ENCODE peak calls at places on chromosomes 3 and 15, in nine cellular contexts. G is tibial artery; A is lower lobe of right lung; U is fibroblast of lung; J is pancreas; Y is cardiac muscle cell; M is colonic mucosa; B is body of pancreas; V is CD8-positive, alpha-beta memory T cell. K is an unnamed sample. For H3K36me3, the result is how much of the 10 kb centered on the place peaks cover.

GRCh38 chr3:169855514-169855913 is 14.2 kb downstream of the LRRC31 start:
- DNase-seq in G (no peak), A (no peak), U (no peak), J (no peak), Y (no peak), M (no peak), B (no peak), V (no peak), K (no peak)

GRCh38 chr3:7518471-7518870 is 657.6 kb downstream of the GRM7 start:
- DNase-seq in G (no peak), A (no peak), U (peak), J (peak), Y (peak), M (no peak), B (peak), V (no peak), K (no peak)

GRCh38 chr15:55661431-55661830 is 73.3 kb upstream of the PYGO1 start:
- DNase-seq in G (no peak), A (no peak), U (peak), J (no peak), Y (peak), M (no peak), B (no peak), V (no peak), K (no peak)

GRCh38 chr3:43366466-43366865 is 80.1 kb downstream of the SNRK start:
- DNase-seq in G (no peak), A (no peak), U (peak), J (no peak), Y (no peak), M (no peak), B (no peak), V (no peak), K (no peak)

GRCh38 chr15:55494927-55495326 is 13.1 kb downstream of the DNAAF4 start:
- DNase-seq in G (no peak), A (no peak), U (no peak), J (no peak), Y (no peak), M (no peak), B (peak), V (no peak), K (no peak)

GRCh38 chr3:139937674-139938279 is 2.8 kb downstream of the CLSTN2 start:
- DNase-seq in G (no peak), A (no peak), U (peak), J (peak), Y (peak), M (peak), B (peak), V (no peak), K (peak)

GRCh38 chr3:58214484-58215316 is 3.9 kb upstream of the DNASE1L3 start:
- DNase-seq in G (no peak), A (peak), U (peak), J (no peak), Y (no peak), M (no peak), B (no peak), V (no peak), K (no peak)

GRCh38 chr3:153180860-153181372 is 18.9 kb downstream of the RAP2B start:
- DNase-seq in G (no peak), A (no peak), U (no peak), J (no peak), Y (no peak), M (no peak), B (no peak), V (no peak), K (no peak)

GRCh38 chr3:48157950-48158376 is 30.3 kb downstream of the CDC25A start:
- DNase-seq in G (peak), A (peak), U (peak), J (no peak), Y (peak), M (peak), B (peak), V (peak), K (peak)

GRCh38 chr15:84772031-84772430 is 23.6 kb downstream of the ZNF592 start:
- DNase-seq in G (no peak), A (no peak), U (no peak), J (no peak), Y (no peak), M (no peak), B (no peak), V (no peak), K (no peak)

GRCh38 chr3:32148356-32148755 is 41.9 kb downstream of the GPD1L start:
- DNase-seq in G (no peak), A (no peak), U (no peak), J (no peak), Y (no peak), M (no peak), B (no peak), V (no peak), K (no peak)

GRCh38 chr3:134299185-134299887 is 48.7 kb upstream of the RYK start:
- DNase-seq in G (no peak), A (no peak), U (peak), J (no peak), Y (peak), M (no peak), B (no peak), V (no peak), K (no peak)

GRCh38 chr3:72756900-72757299 is 91.3 kb downstream of the SHQ1 start:
- DNase-seq in G (no peak), A (no peak), U (no peak), J (no peak), Y (no peak), M (no peak), B (peak), V (peak), K (no peak)

GRCh38 chr15:40506964-40507571 is 36.3 kb downstream of the CHST14 start:
- DNase-seq in G (peak), A (peak), U (peak), J (peak), Y (peak), M (peak), B (peak), V (peak), K (peak)

GRCh38 chr3:86968224-86968932 is 22.6 kb downstream of the VGLL3 start:
- DNase-seq in G (no peak), A (no peak), U (no peak), J (no peak), Y (no peak), M (no peak), B (no peak), V (no peak), K (no peak)

GRCh38 chr3:112115806-112116383 is 17.2 kb downstream of the GCSAM start:
- DNase-seq in G (no peak), A (no peak), U (no peak), J (no peak), Y (no peak), M (no peak), B (no peak), V (no peak), K (no peak)

GRCh38 chr3:169495569-169495968 is 167.9 kb downstream of the MECOM start:
- DNase-seq in G (no peak), A (no peak), U (no peak), J (no peak), Y (no peak), M (no peak), B (no peak), V (no peak), K (no peak)

GRCh38 chr15:56736881-56737707 is 3.8 kb upstream of the ZNF280D start:
- DNase-seq in G (no peak), A (no peak), U (no peak), J (no peak), Y (no peak), M (no peak), B (no peak), V (no peak), K (no peak)

GRCh38 chr3:115415246-115415645 is 208.1 kb upstream of the GAP43 start:
- DNase-seq in G (no peak), A (no peak), U (no peak), J (no peak), Y (no peak), M (no peak), B (no peak), V (no peak), K (no peak)

GRCh38 chr3:161153480-161153879 is 48.3 kb upstream of the B3GALNT1 start:
- DNase-seq in G (no peak), A (no peak), U (no peak), J (no peak), Y (no peak), M (no peak), B (no peak), V (no peak), K (no peak)

GRCh38 chr3:99542771-99543518 is 95.4 kb upstream of the COL8A1 start:
- DNase-seq in G (no peak), A (no peak), U (no peak), J (no peak), Y (no peak), M (no peak), B (no peak), V (no peak), K (no peak)

GRCh38 chr3:196186661-196187573 is 24.3 kb downstream of the ZDHHC19 start:
- DNase-seq in G (no peak), A (no peak), U (no peak), J (no peak), Y (no peak), M (no peak), B (no peak), V (peak), K (no peak)

GRCh38 chr15:98859149-98859548 is 148.4 kb downstream of the PGPEP1L start:
- DNase-seq in G (no peak), A (no peak), U (no peak), J (no peak), Y (no peak), M (no peak), B (no peak), V (no peak), K (no peak)

GRCh38 chr15:85330941-85331588 is 49.3 kb upstream of the AKAP13 start:
- DNase-seq in G (peak), A (peak), U (peak), J (peak), Y (peak), M (peak), B (peak), V (peak), K (peak)

GRCh38 chr3:187738400-187739124 is 6.7 kb downstream of the BCL6 start:
- DNase-seq in G (peak), A (peak), U (peak), J (peak), Y (peak), M (peak), B (peak), V (peak), K (peak)

GRCh38 chr3:37620071-37620635 is 241.5 kb upstream of the CTDSPL start:
- DNase-seq in G (no peak), A (no peak), U (no peak), J (no peak), Y (peak), M (no peak), B (no peak), V (no peak), K (no peak)

GRCh38 chr15:48389701-48390143 is 58.5 kb downstream of the DUT start:
- DNase-seq in G (no peak), A (no peak), U (peak), J (no peak), Y (peak), M (no peak), B (no peak), V (no peak), K (no peak)

GRCh38 chr15:71295242-71296031 is 180.2 kb downstream of the THSD4 start:
- DNase-seq in G (no peak), A (no peak), U (peak), J (no peak), Y (peak), M (peak), B (peak), V (no peak), K (peak)

GRCh38 chr3:43632269-43632733 is 10.5 kb upstream of the ANO10 start:
- DNase-seq in G (no peak), A (no peak), U (peak), J (no peak), Y (peak), M (no peak), B (no peak), V (no peak), K (peak)

GRCh38 chr3:12058408-12058807 is 54.2 kb downstream of the SYN2 start:
- DNase-seq in G (no peak), A (no peak), U (no peak), J (no peak), Y (no peak), M (no peak), B (no peak), V (no peak), K (no peak)

GRCh38 chr3:12062605-12063004 is 58.4 kb downstream of the SYN2 start:
- DNase-seq in G (no peak), A (no peak), U (no peak), J (no peak), Y (no peak), M (no peak), B (no peak), V (no peak), K (no peak)

GRCh38 chr3:12060139-12060831 is 56.1 kb downstream of the SYN2 start:
- DNase-seq in G (no peak), A (no peak), U (no peak), J (no peak), Y (no peak), M (no peak), B (no peak), V (no peak), K (no peak)
- H3K4me3 ChIP-seq in G (no peak), A (no peak), U (no peak), J (no peak), Y (no peak), M (no peak), B (no peak), V (no peak), K (no peak)

GRCh38 chr15:73568881-73569280 is 64.3 kb downstream of the NPTN start:
- DNase-seq in G (no peak), A (no peak), U (no peak), J (no peak), Y (no peak), M (no peak), B (no peak), V (no peak), K (no peak)
- H3K36me3 ChIP-seq in G (half or more), A (half or more), U (under half), J (under half), Y (under half), M (under half), B (under half), V (under half), K (half or more)

DNA sequence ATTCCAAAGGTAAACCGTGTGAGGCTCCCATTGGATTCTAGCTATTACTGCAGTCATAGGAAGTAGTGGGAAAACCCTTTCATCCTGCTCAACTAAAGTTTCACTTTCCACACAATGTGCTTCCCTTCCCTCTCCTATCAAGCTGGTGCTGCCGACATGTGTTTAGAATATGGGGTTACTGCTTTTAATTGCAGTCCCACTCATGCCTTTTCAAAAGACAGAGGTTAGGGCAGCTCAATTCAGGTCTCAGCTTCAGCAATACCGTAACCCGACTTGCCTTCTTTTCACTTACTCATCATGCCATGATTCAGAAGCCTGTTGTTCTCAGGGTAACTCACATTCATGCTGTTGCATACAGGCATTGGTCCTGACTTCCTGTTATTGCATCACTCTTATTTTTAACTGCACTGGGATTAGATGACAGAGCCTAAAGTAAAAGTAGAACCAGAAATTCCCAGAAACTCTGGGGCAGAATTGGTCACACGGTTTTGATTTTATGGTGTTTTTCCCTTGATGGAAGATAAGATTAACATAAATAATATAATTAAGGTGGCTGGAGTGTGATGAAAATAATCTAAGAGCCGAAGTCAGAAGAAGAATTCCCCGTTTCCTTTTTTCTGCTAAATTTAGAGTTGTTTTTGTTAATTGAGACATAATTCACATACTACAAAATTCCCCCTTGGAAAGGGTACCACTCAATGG is 45.7 kb downstream of the C2CD4B start:
- DNase-seq in G (no peak), A (no peak), U (peak), J (no peak), Y (peak), M (no peak), B (peak), V (no peak), K (peak)
- H3K4me3 ChIP-seq in G (peak), A (peak), U (no peak), J (no peak), Y (no peak), M (no peak), B (no peak), V (no peak), K (no peak)

DNA sequence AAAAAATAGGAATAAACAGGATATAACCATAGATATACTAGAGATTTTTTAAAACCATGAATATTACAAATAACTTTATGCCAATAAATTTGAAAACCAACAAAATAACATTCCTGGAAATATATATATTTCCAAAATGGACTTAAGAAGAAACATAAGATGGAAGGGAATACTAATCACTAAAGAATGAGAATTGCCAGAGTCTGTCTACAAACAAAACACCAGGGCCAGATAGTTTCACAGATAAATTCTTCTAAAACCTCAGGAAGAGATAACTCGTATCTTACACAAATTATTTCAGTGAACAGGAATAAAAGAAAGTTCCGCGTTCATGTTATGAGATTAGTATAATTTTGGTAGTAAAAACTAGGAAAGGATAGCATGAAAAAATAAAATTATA is 107.3 kb downstream of the HERC1 start:
- DNase-seq in G (no peak), A (no peak), U (no peak), J (no peak), Y (peak), M (no peak), B (no peak), V (no peak), K (no peak)
- H3K36me3 ChIP-seq in G (under half), A (half or more), U (under half), J (under half), Y (half or more), M (under half), B (under half), V (under half), K (under half)

DNA sequence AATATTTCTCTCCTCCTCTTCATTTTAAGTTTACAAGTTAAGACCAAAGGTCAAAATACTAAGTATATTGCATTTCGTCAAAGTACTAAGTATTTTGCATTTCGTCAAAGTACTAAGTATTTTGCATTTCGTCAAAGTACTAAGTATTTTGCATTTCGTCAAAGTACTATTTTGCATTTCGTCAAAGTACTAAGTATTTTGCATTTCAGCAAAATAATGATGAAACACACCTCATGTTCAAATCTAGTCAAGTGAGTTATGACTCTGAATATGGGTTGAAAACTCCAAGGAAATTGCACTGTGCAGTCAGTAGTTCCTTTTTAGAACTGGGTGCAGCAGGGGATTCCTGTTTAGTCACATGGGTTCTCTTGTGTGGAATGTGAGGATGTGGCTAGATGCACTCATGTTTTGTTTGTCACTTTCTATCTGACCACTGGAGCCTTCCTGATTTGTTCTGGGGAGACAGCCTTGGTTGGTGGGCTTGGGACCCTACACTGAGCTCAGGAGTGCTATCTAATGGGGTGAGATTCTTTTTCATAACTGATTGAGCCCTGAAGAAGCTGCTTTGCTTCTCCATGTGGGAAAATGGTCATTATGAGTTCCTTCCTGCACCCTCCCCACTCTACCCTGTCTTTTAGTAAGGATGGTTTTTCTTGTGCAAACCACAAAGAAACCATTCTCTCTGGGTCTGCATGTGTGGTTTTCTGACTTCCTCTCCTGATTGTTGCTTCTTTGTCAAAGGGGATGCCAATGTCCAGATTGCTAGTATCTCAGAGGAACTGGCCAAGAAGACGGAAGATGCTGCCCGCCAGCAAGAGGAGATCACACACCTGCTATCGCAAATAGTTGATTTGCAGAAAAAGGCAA is 73.4 kb downstream of the CCK start:
- DNase-seq in G (no peak), A (no peak), U (no peak), J (no peak), Y (peak), M (no peak), B (no peak), V (no peak), K (no peak)
- H3K4me3 ChIP-seq in G (no peak), A (no peak), U (no peak), J (no peak), Y (no peak), M (no peak), B (no peak), V (no peak), K (no peak)

GRCh38 chr3:142053835-142054234 is 95.5 kb downstream of the TFDP2 start:
- DNase-seq in G (no peak), A (no peak), U (no peak), J (no peak), Y (no peak), M (no peak), B (no peak), V (no peak), K (no peak)
- H3K36me3 ChIP-seq in G (under half), A (under half), U (under half), J (under half), Y (under half), M (under half), B (under half), V (under half), K (under half)

GRCh38 chr3:160038862-160039562 is 50.4 kb downstream of the IL12A start:
- DNase-seq in G (peak), A (peak), U (no peak), J (peak), Y (peak), M (no peak), B (peak), V (no peak), K (no peak)
- H3K4me3 ChIP-seq in G (peak), A (peak), U (peak), J (peak), Y (peak), M (no peak), B (no peak), V (no peak), K (no peak)

DNA sequence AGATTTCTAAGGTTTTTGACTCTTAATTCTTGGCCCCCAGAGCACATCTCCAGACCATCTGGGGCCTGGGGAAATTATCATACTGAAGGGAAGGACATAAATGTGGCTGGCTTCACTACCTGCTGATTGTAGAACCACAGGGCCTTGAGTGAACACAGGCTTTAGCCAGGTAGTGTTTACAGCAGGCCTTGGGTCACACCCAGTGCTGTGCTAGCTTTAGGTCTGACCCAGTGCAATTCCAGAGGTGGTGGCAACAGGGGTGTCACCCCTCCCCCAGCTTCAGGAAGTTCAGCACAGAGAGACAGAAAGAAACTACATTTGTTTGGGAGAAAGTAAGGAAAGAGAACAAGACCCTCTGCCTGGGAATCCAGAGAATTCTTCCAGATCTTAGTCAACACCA is 24.1 kb downstream of the PDCD10 start:
- DNase-seq in G (no peak), A (no peak), U (no peak), J (no peak), Y (no peak), M (no peak), B (no peak), V (no peak), K (no peak)
- H3K36me3 ChIP-seq in G (under half), A (under half), U (under half), J (under half), Y (under half), M (under half), B (under half), V (under half), K (half or more)

K was measured in MG63.